ENCODE peak calls at places on chromosome 13, in seven cellular contexts. One of them, this sample, is unnamed.

GRCh38 chr13:30138511-30138910 is 168.8 kb downstream of the KATNAL1 start:
- DNase-seq in IMR-90: no peak
- DNase-seq in endodermal cell: peak; percentile 55
- DNase-seq in heart right ventricle: no peak
- DNase-seq in nephron progenitor cell: no peak
- DNase-seq in fibroblast of lung: no peak
- DNase-seq in CD8-positive, alpha-beta T cell: no peak
- DNase-seq in this sample: no peak

GRCh38 chr13:51212808-51213728 is 9.1 kb upstream of the FAM124A start:
- DNase-seq in nephron progenitor cell: no peak
- DNase-seq in CD8-positive, alpha-beta T cell: no peak
- DNase-seq in endodermal cell: no peak
- DNase-seq in heart right ventricle: no peak
- DNase-seq in fibroblast of lung: peak; percentile 43
- DNase-seq in IMR-90: no peak
- DNase-seq in this sample: no peak

GRCh38 chr13:71866173-71867091 is 572 bp downstream of the DACH1 start:
- DNase-seq in endodermal cell: peak; percentile 76
- DNase-seq in CD8-positive, alpha-beta T cell: no peak
- DNase-seq in heart right ventricle: peak; percentile 8
- DNase-seq in IMR-90: no peak
- DNase-seq in nephron progenitor cell: peak; percentile 72
- DNase-seq in fibroblast of lung: peak; percentile 17
- DNase-seq in this sample: no peak

GRCh38 chr13:37889102-37889501 is 19.5 kb upstream of the TRPC4 start:
- DNase-seq in fibroblast of lung: peak; percentile 11
- DNase-seq in endodermal cell: no peak
- DNase-seq in nephron progenitor cell: no peak
- DNase-seq in heart right ventricle: no peak
- DNase-seq in IMR-90: peak; percentile 23
- DNase-seq in CD8-positive, alpha-beta T cell: no peak
- DNase-seq in this sample: peak; percentile 7

GRCh38 chr13:106377341-106377740 is 158.1 kb downstream of the EFNB2 start:
- DNase-seq in endodermal cell: no peak
- DNase-seq in heart right ventricle: no peak
- DNase-seq in CD8-positive, alpha-beta T cell: no peak
- DNase-seq in IMR-90: no peak
- DNase-seq in fibroblast of lung: no peak
- DNase-seq in nephron progenitor cell: no peak
- DNase-seq in this sample: no peak

GRCh38 chr13:31556376-31556775 is 182.9 kb upstream of the RXFP2 start:
- DNase-seq in CD8-positive, alpha-beta T cell: no peak
- DNase-seq in heart right ventricle: no peak
- DNase-seq in nephron progenitor cell: no peak
- DNase-seq in endodermal cell: no peak
- DNase-seq in IMR-90: peak; percentile 2
- DNase-seq in fibroblast of lung: peak; percentile 23
- DNase-seq in this sample: no peak

GRCh38 chr13:106610511-106610910 is 42.6 kb upstream of the ARGLU1 start:
- DNase-seq in CD8-positive, alpha-beta T cell: no peak
- DNase-seq in heart right ventricle: no peak
- DNase-seq in IMR-90: peak; percentile 82
- DNase-seq in fibroblast of lung: peak; percentile 61
- DNase-seq in nephron progenitor cell: no peak
- DNase-seq in endodermal cell: no peak
- DNase-seq in this sample: peak; percentile 90

GRCh38 chr13:92716749-92717148 is 509.9 kb upstream of the GPC6 start:
- DNase-seq in heart right ventricle: no peak
- DNase-seq in fibroblast of lung: peak; percentile 21
- DNase-seq in endodermal cell: no peak
- DNase-seq in nephron progenitor cell: no peak
- DNase-seq in CD8-positive, alpha-beta T cell: no peak
- DNase-seq in IMR-90: peak; percentile 19
- DNase-seq in this sample: peak; percentile 4

GRCh38 chr13:66074018-66074615 is 1156.0 kb downstream of the PCDH9 start:
- DNase-seq in heart right ventricle: no peak
- DNase-seq in CD8-positive, alpha-beta T cell: no peak
- DNase-seq in fibroblast of lung: no peak
- DNase-seq in nephron progenitor cell: no peak
- DNase-seq in endodermal cell: no peak
- DNase-seq in IMR-90: no peak
- DNase-seq in this sample: peak; percentile 1

GRCh38 chr13:76462003-76462402 is 424.2 kb downstream of the KCTD12 start:
- DNase-seq in nephron progenitor cell: no peak
- DNase-seq in fibroblast of lung: no peak
- DNase-seq in endodermal cell: no peak
- DNase-seq in heart right ventricle: no peak
- DNase-seq in IMR-90: peak; percentile 15
- DNase-seq in CD8-positive, alpha-beta T cell: no peak
- DNase-seq in this sample: no peak

GRCh38 chr13:48403151-48403631 is 9.7 kb downstream of the LPAR6 start:
- DNase-seq in IMR-90: peak; percentile 18
- DNase-seq in CD8-positive, alpha-beta T cell: no peak
- DNase-seq in fibroblast of lung: no peak
- DNase-seq in nephron progenitor cell: no peak
- DNase-seq in heart right ventricle: no peak
- DNase-seq in endodermal cell: no peak
- DNase-seq in this sample: no peak

GRCh38 chr13:76820759-76821158 is 65.4 kb downstream of the KCTD12 start:
- DNase-seq in fibroblast of lung: no peak
- DNase-seq in endodermal cell: no peak
- DNase-seq in nephron progenitor cell: no peak
- DNase-seq in heart right ventricle: peak; percentile 78
- DNase-seq in CD8-positive, alpha-beta T cell: no peak
- DNase-seq in IMR-90: no peak
- DNase-seq in this sample: no peak

GRCh38 chr13:25619897-25620296 is 248.1 kb downstream of the ATP8A2 start:
- DNase-seq in IMR-90: no peak
- DNase-seq in fibroblast of lung: no peak
- DNase-seq in endodermal cell: no peak
- DNase-seq in nephron progenitor cell: no peak
- DNase-seq in CD8-positive, alpha-beta T cell: no peak
- DNase-seq in heart right ventricle: no peak
- DNase-seq in this sample: no peak

GRCh38 chr13:113584870-113585671 is 518 bp downstream of the TFDP1 start:
- DNase-seq in nephron progenitor cell: peak; percentile 49
- DNase-seq in fibroblast of lung: no peak
- DNase-seq in IMR-90: no peak
- DNase-seq in endodermal cell: peak; percentile 56
- DNase-seq in CD8-positive, alpha-beta T cell: no peak
- DNase-seq in heart right ventricle: no peak
- DNase-seq in this sample: no peak

GRCh38 chr13:51624207-51624606 is 39.9 kb downstream of the WDFY2 start:
- DNase-seq in endodermal cell: no peak
- DNase-seq in CD8-positive, alpha-beta T cell: no peak
- DNase-seq in IMR-90: no peak
- DNase-seq in heart right ventricle: no peak
- DNase-seq in fibroblast of lung: no peak
- DNase-seq in nephron progenitor cell: no peak
- DNase-seq in this sample: no peak

GRCh38 chr13:99151516-99151915 is 49.1 kb upstream of the UBAC2 start:
- DNase-seq in CD8-positive, alpha-beta T cell: no peak
- DNase-seq in IMR-90: peak; percentile 41
- DNase-seq in endodermal cell: no peak
- DNase-seq in heart right ventricle: no peak
- DNase-seq in fibroblast of lung: peak; percentile 83
- DNase-seq in nephron progenitor cell: no peak
- DNase-seq in this sample: peak; percentile 98

GRCh38 chr13:45786293-45786920 is 65.1 kb downstream of the SIAH3 start:
- DNase-seq in fibroblast of lung: no peak
- DNase-seq in nephron progenitor cell: no peak
- DNase-seq in endodermal cell: no peak
- DNase-seq in heart right ventricle: peak; percentile 16
- DNase-seq in IMR-90: no peak
- DNase-seq in CD8-positive, alpha-beta T cell: no peak
- DNase-seq in this sample: no peak

GRCh38 chr13:42355118-42355840 is 83.3 kb downstream of the AKAP11 start:
- DNase-seq in heart right ventricle: no peak
- DNase-seq in IMR-90: no peak
- DNase-seq in CD8-positive, alpha-beta T cell: peak; percentile 43
- DNase-seq in fibroblast of lung: peak; percentile 9
- DNase-seq in endodermal cell: no peak
- DNase-seq in nephron progenitor cell: no peak
- DNase-seq in this sample: no peak

GRCh38 chr13:107563099-107563925 is 652.0 kb downstream of the LIG4 start:
- DNase-seq in heart right ventricle: no peak
- DNase-seq in CD8-positive, alpha-beta T cell: no peak
- DNase-seq in IMR-90: no peak
- DNase-seq in endodermal cell: no peak
- DNase-seq in nephron progenitor cell: no peak
- DNase-seq in fibroblast of lung: no peak
- DNase-seq in this sample: no peak

GRCh38 chr13:111051041-111051440 is 64.1 kb upstream of the ARHGEF7 start:
- DNase-seq in CD8-positive, alpha-beta T cell: no peak
- DNase-seq in IMR-90: no peak
- DNase-seq in heart right ventricle: no peak
- DNase-seq in fibroblast of lung: no peak
- DNase-seq in endodermal cell: no peak
- DNase-seq in nephron progenitor cell: no peak
- DNase-seq in this sample: no peak

GRCh38 chr13:47277774-47278173 is 380.9 kb upstream of the HTR2A start:
- DNase-seq in nephron progenitor cell: no peak
- DNase-seq in endodermal cell: no peak
- DNase-seq in fibroblast of lung: no peak
- DNase-seq in heart right ventricle: no peak
- DNase-seq in CD8-positive, alpha-beta T cell: no peak
- DNase-seq in IMR-90: peak; percentile 44
- DNase-seq in this sample: peak; percentile 33

GRCh38 chr13:30870049-30870884 is 35.8 kb upstream of the MEDAG start:
- DNase-seq in nephron progenitor cell: peak; percentile 59
- DNase-seq in heart right ventricle: peak; percentile 65
- DNase-seq in IMR-90: peak; percentile 100
- DNase-seq in CD8-positive, alpha-beta T cell: no peak
- DNase-seq in fibroblast of lung: peak; percentile 99
- DNase-seq in endodermal cell: peak; percentile 93
- DNase-seq in this sample: peak; percentile 48

GRCh38 chr13:111317571-111318360 is 2.7 kb upstream of the TEX29 start:
- DNase-seq in heart right ventricle: no peak
- DNase-seq in endodermal cell: peak; percentile 28
- DNase-seq in nephron progenitor cell: no peak
- DNase-seq in CD8-positive, alpha-beta T cell: no peak
- DNase-seq in fibroblast of lung: no peak
- DNase-seq in IMR-90: no peak
- DNase-seq in this sample: no peak

DNA sequence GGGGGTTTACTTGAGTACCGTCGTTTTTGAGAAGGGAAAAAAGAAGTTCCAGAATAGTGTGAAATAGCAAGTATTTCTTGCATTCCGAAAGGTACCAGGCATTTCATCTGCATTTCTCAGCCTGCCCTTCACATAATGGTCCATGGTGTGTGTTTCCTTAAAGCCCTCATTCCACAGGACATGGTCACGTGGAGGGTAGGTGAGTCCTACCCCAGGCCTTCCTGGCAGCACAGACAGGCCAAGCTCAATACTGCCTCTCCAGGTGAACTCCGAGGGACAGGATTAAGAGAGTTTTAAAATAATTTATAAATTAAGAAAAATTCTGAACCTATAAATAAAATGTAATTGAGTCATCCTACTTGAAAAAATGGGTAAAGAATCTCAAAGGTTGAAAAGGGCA is 64.7 kb downstream of the TNFRSF19 start:
- DNase-seq in nephron progenitor cell: no peak
- DNase-seq in heart right ventricle: no peak
- DNase-seq in CD8-positive, alpha-beta T cell: no peak
- DNase-seq in IMR-90: no peak
- DNase-seq in fibroblast of lung: no peak
- DNase-seq in endodermal cell: peak; percentile 58
- DNase-seq in this sample: no peak
- TF ChIP-seq CTCF in nephron progenitor cell: no peak
- TF ChIP-seq CTCF in heart right ventricle: no peak
- TF ChIP-seq CTCF in CD8-positive, alpha-beta T cell: no peak
- TF ChIP-seq CTCF in IMR-90: no peak
- TF ChIP-seq CTCF in fibroblast of lung: no peak
- TF ChIP-seq CTCF in endodermal cell: peak; percentile 52
- TF ChIP-seq CTCF in this sample: no peak

GRCh38 chr13:109608503-109608902 is 177.9 kb downstream of the IRS2 start:
- DNase-seq in fibroblast of lung: no peak
- DNase-seq in nephron progenitor cell: no peak
- DNase-seq in IMR-90: no peak
- DNase-seq in CD8-positive, alpha-beta T cell: no peak
- DNase-seq in heart right ventricle: no peak
- DNase-seq in endodermal cell: no peak
- DNase-seq in this sample: no peak

GRCh38 chr13:109606404-109607028 is 179.9 kb downstream of the IRS2 start:
- DNase-seq in IMR-90: no peak
- DNase-seq in CD8-positive, alpha-beta T cell: no peak
- DNase-seq in nephron progenitor cell: no peak
- DNase-seq in fibroblast of lung: no peak
- DNase-seq in heart right ventricle: no peak
- DNase-seq in endodermal cell: no peak
- DNase-seq in this sample: no peak

GRCh38 chr13:109611912-109612691 is 174.3 kb downstream of the IRS2 start:
- DNase-seq in heart right ventricle: no peak
- DNase-seq in CD8-positive, alpha-beta T cell: no peak
- DNase-seq in endodermal cell: no peak
- DNase-seq in IMR-90: no peak
- DNase-seq in fibroblast of lung: no peak
- DNase-seq in nephron progenitor cell: no peak
- DNase-seq in this sample: peak; percentile 40

GRCh38 chr13:109608032-109608431 is 178.4 kb downstream of the IRS2 start:
- DNase-seq in nephron progenitor cell: no peak
- DNase-seq in heart right ventricle: no peak
- DNase-seq in fibroblast of lung: no peak
- DNase-seq in CD8-positive, alpha-beta T cell: no peak
- DNase-seq in endodermal cell: no peak
- DNase-seq in IMR-90: no peak
- DNase-seq in this sample: no peak

DNA sequence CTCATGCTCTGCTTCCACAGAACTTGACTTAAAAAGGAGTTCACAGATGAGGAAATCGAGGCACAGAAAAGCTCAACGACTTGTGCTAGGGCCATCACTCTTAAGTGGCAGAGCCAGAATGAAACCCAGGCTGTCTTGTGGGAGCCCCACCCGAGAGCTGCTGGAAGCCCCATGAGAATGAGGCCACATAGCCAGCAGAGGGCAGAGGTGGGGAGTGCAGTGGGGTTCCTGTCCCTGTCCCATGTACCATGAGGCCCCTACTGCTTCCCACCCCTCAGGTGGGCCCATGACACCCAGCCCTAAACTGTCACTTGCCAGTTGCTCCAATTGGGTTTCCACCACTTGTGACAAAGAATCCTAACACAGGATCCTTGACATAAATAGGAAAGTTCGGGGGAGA is 175.9 kb downstream of the IRS2 start:
- DNase-seq in fibroblast of lung: no peak
- DNase-seq in nephron progenitor cell: peak; percentile 7
- DNase-seq in IMR-90: no peak
- DNase-seq in endodermal cell: peak; percentile 84
- DNase-seq in CD8-positive, alpha-beta T cell: peak; percentile 15
- DNase-seq in heart right ventricle: peak; percentile 23
- DNase-seq in this sample: peak; percentile 22
- TF ChIP-seq CTCF in fibroblast of lung: no peak
- TF ChIP-seq CTCF in nephron progenitor cell: no peak
- TF ChIP-seq CTCF in IMR-90: peak; percentile 30
- TF ChIP-seq CTCF in endodermal cell: peak; percentile 81
- TF ChIP-seq CTCF in CD8-positive, alpha-beta T cell: no peak
- TF ChIP-seq CTCF in heart right ventricle: peak; percentile 46
- TF ChIP-seq CTCF in this sample: peak; percentile 70

GRCh38 chr13:19782049-19782726 is 557 bp downstream of the PSPC1 start:
- DNase-seq in nephron progenitor cell: peak; percentile 60
- DNase-seq in endodermal cell: peak; percentile 66
- DNase-seq in fibroblast of lung: peak; percentile 59
- DNase-seq in CD8-positive, alpha-beta T cell: peak; percentile 42
- DNase-seq in IMR-90: peak; percentile 45
- DNase-seq in heart right ventricle: peak; percentile 49
- DNase-seq in this sample: peak; percentile 33
- TF ChIP-seq CTCF in nephron progenitor cell: no peak
- TF ChIP-seq CTCF in endodermal cell: no peak
- TF ChIP-seq CTCF in fibroblast of lung: no peak
- TF ChIP-seq CTCF in CD8-positive, alpha-beta T cell: no peak
- TF ChIP-seq CTCF in IMR-90: no peak
- TF ChIP-seq CTCF in heart right ventricle: no peak
- TF ChIP-seq CTCF in this sample: no peak

GRCh38 chr13:79775830-79776229 is 294.9 kb downstream of the NDFIP2 start:
- DNase-seq in heart right ventricle: peak; percentile 36
- DNase-seq in fibroblast of lung: peak; percentile 83
- DNase-seq in IMR-90: peak; percentile 87
- DNase-seq in endodermal cell: peak; percentile 75
- DNase-seq in CD8-positive, alpha-beta T cell: no peak
- DNase-seq in nephron progenitor cell: no peak
- DNase-seq in this sample: peak; percentile 65
- TF ChIP-seq CTCF in heart right ventricle: peak; percentile 76
- TF ChIP-seq CTCF in fibroblast of lung: peak; percentile 74
- TF ChIP-seq CTCF in IMR-90: peak; percentile 81
- TF ChIP-seq CTCF in endodermal cell: peak; percentile 87
- TF ChIP-seq CTCF in CD8-positive, alpha-beta T cell: no peak
- TF ChIP-seq CTCF in nephron progenitor cell: peak; percentile 50
- TF ChIP-seq CTCF in this sample: peak; percentile 56

This sample was measured in bronchial epithelial cell.